ENCODE peak calls at places on chromosomes 12 and 14, in five cellular contexts. N is T follicular helper cell; Z is SHP77; X is neuronal stem cell; R is stimulated activated CD4-positive, alpha-beta T cell treated with anti-CD3 and anti-CD28 coated beads, Interleukin-1b, Interleukin-23, amount 100 ng/mL, for 48 hours. M is an unnamed sample.

GRCh38 chr12:122830517-122831214 is 4.6 kb upstream of the HIP1R start:
- DNase-seq in N (no peak), Z (no peak), X (no peak), R (no peak), M (no peak)

GRCh38 chr14:88233915-88234314 is 89.2 kb downstream of the KCNK10 start:
- DNase-seq in N (no peak), Z (peak; percentile 48), X (no peak), R (no peak), M (no peak)

GRCh38 chr12:28191690-28192089 is 1.4 kb downstream of the CCDC91 start:
- DNase-seq in N (peak; percentile 20), Z (no peak), X (no peak), R (no peak), M (no peak)

GRCh38 chr14:67623114-67623513 is 3.4 kb downstream of the ARG2 start:
- DNase-seq in N (no peak), Z (peak; percentile 7), X (no peak), R (no peak), M (no peak)

GRCh38 chr12:89350661-89351488 is 1.4 kb downstream of the DUSP6 start:
- DNase-seq in N (no peak), Z (no peak), X (no peak), R (no peak), M (peak; percentile 74)

GRCh38 chr14:97634786-97635185 is 837.6 kb downstream of the VRK1 start:
- DNase-seq in N (peak; percentile 17), Z (peak; percentile 2), X (no peak), R (peak; percentile 30), M (no peak)

GRCh38 chr12:2984249-2984648 is 25.1 kb downstream of the TEAD4 start:
- DNase-seq in N (no peak), Z (no peak), X (no peak), R (no peak), M (no peak)

GRCh38 chr12:91854725-91855124 is 290.9 kb downstream of the BTG1 start:
- DNase-seq in N (no peak), Z (no peak), X (no peak), R (no peak), M (no peak)

GRCh38 chr14:43003845-43004244 is 1397.2 kb downstream of the LRFN5 start:
- DNase-seq in N (no peak), Z (no peak), X (no peak), R (no peak), M (no peak)